ENCODE peak calls at places on chromosomes 3 and 15, in eight cellular contexts. V is colonic mucosa, Z is adrenal gland, E is uterus, N is psoas muscle, H is SJSA1, W is breast epithelium, O is upper lobe of left lung. R is an unnamed sample. For H3K4me1, the result is how much of the 10 kb centered on the place peaks cover.

GRCh38 chr3:65914032-65914739 is 124.5 kb downstream of the MAGI1 start:
- DNase-seq in Z (no peak), O (no peak), W (no peak), N (no peak), V (no peak), H (no peak), E (no peak), R (no peak)

GRCh38 chr3:182787302-182788036 is 5.8 kb upstream of the ATP11B start:
- DNase-seq in H (no peak), E (no peak), W (no peak), Z (no peak), O (no peak), V (no peak), N (no peak), R (no peak)

GRCh38 chr3:67765575-67765974 is 111.2 kb upstream of the SUCLG2 start:
- DNase-seq in H (no peak), W (no peak), V (no peak), E (no peak), N (no peak), Z (no peak), O (no peak), R (no peak)

GRCh38 chr3:181103605-181104004 is 114.1 kb upstream of the DNAJC19 start:
- DNase-seq in E (no peak), H (no peak), N (no peak), V (no peak), W (no peak), O (no peak), Z (no peak), R (no peak)

GRCh38 chr3:124887996-124888298 is 782 bp upstream of the ITGB5 start:
- DNase-seq in N (no peak), O (no peak), E (no peak), V (no peak), W (no peak), Z (no peak), H (no peak), R (no peak)

GRCh38 chr3:60104045-60104444 is 1054.2 kb upstream of the CFAP20DC start:
- DNase-seq in V (no peak), Z (no peak), N (no peak), E (no peak), H (no peak), W (no peak), O (no peak), R (no peak)

GRCh38 chr3:160968731-160969130 is 136.4 kb downstream of the B3GALNT1 start:
- DNase-seq in E (no peak), N (no peak), Z (no peak), O (no peak), V (no peak), H (no peak), W (no peak), R (no peak)

GRCh38 chr3:170350515-170351413 is 6.8 kb upstream of the SKIL start:
- DNase-seq in N (no peak), H (no peak), O (no peak), E (peak), Z (peak), V (no peak), W (no peak), R (no peak)

GRCh38 chr3:79973917-79974595 is 206.3 kb upstream of the ROBO1 start:
- DNase-seq in O (no peak), N (no peak), Z (no peak), E (no peak), H (no peak), V (no peak), W (no peak), R (no peak)

GRCh38 chr3:53140575-53141467 is 10.6 kb upstream of the RFT1 start:
- DNase-seq in O (no peak), W (no peak), V (no peak), N (no peak), Z (no peak), E (no peak), H (no peak), R (no peak)

GRCh38 chr3:131957511-131957910 is 77.3 kb downstream of the CPNE4 start:
- DNase-seq in W (no peak), O (no peak), H (no peak), V (no peak), E (no peak), N (no peak), Z (no peak), R (no peak)

GRCh38 chr3:69085543-69086132 is 901 bp downstream of the ARL6IP5 start:
- DNase-seq in E (peak), V (peak), O (no peak), H (no peak), N (peak), Z (peak), W (no peak), R (peak)

GRCh38 chr3:121748638-121749275 is 784 bp downstream of the GOLGB1 start:
- DNase-seq in O (no peak), E (no peak), N (no peak), V (peak), W (no peak), Z (peak), H (no peak), R (no peak)

GRCh38 chr3:153469162-153469561 is 307.1 kb downstream of the RAP2B start:
- DNase-seq in Z (no peak), V (no peak), N (no peak), O (no peak), E (no peak), H (no peak), W (no peak), R (no peak)

GRCh38 chr15:55250951-55251350 is 38.7 kb downstream of the RAB27A start:
- DNase-seq in N (no peak), W (no peak), Z (no peak), E (no peak), V (no peak), O (no peak), H (no peak), R (no peak)

GRCh38 chr3:23663661-23664186 is 142.0 kb upstream of the UBE2E1 start:
- DNase-seq in Z (no peak), H (no peak), O (no peak), V (no peak), E (no peak), W (no peak), N (no peak), R (no peak)

GRCh38 chr3:42827654-42828053 is 18.4 kb downstream of the ACKR2 start:
- DNase-seq in W (no peak), E (no peak), H (no peak), N (no peak), O (no peak), Z (no peak), V (peak), R (no peak)

GRCh38 chr3:31227152-31227581 is 305.6 kb upstream of the STT3B start:
- DNase-seq in H (no peak), V (no peak), E (no peak), N (no peak), Z (no peak), O (no peak), W (no peak), R (no peak)

GRCh38 chr15:54277834-54278233 is 299.6 kb downstream of the UNC13C start:
- DNase-seq in E (no peak), H (no peak), W (no peak), N (no peak), O (no peak), Z (no peak), V (no peak), R (no peak)

GRCh38 chr3:46213201-46213600 is 5.1 kb upstream of the CCR1 start:
- DNase-seq in O (no peak), N (no peak), W (no peak), E (no peak), H (no peak), V (no peak), Z (no peak), R (no peak)

GRCh38 chr3:128274837-128275236 is 121.6 kb downstream of the EEFSEC start:
- DNase-seq in E (no peak), O (no peak), Z (no peak), W (no peak), H (peak), V (no peak), N (no peak), R (no peak)

GRCh38 chr3:67349551-67350174 is 304.7 kb downstream of the SUCLG2 start:
- DNase-seq in N (no peak), E (no peak), H (no peak), V (no peak), W (no peak), Z (no peak), O (no peak), R (no peak)

GRCh38 chr3:127780536-127781400 is 41.5 kb downstream of the MGLL start:
- DNase-seq in N (no peak), W (no peak), E (no peak), V (no peak), H (no peak), Z (no peak), O (no peak), R (no peak)

GRCh38 chr3:8982509-8982908 is 19.2 kb upstream of the RAD18 start:
- DNase-seq in V (no peak), N (no peak), W (no peak), H (no peak), E (no peak), Z (peak), O (no peak), R (no peak)

GRCh38 chr3:186680869-186681268 is 15.1 kb downstream of the HRG start:
- DNase-seq in V (no peak), N (no peak), Z (no peak), W (no peak), H (no peak), E (no peak), O (no peak), R (no peak)

GRCh38 chr3:48765376-48765775 is 48.4 kb upstream of the IP6K2 start:
- DNase-seq in O (no peak), H (no peak), W (no peak), Z (no peak), V (no peak), N (no peak), E (no peak), R (no peak)

GRCh38 chr15:66730168-66731014 is 28.4 kb downstream of the SMAD6 start:
- DNase-seq in E (no peak), N (no peak), W (no peak), O (no peak), V (no peak), Z (no peak), H (peak), R (no peak)

GRCh38 chr15:85543741-85544155 is 163.3 kb downstream of the AKAP13 start:
- DNase-seq in E (no peak), Z (peak), W (peak), V (peak), O (peak), N (peak), H (no peak), R (peak)

GRCh38 chr15:67777071-67777470 is 48.2 kb upstream of the SKOR1 start:
- DNase-seq in N (no peak), V (no peak), Z (no peak), H (no peak), E (no peak), W (no peak), O (no peak), R (no peak)

GRCh38 chr15:27906802-27907201 is 192.3 kb downstream of the OCA2 start:
- DNase-seq in W (no peak), E (no peak), N (no peak), H (no peak), Z (no peak), O (no peak), V (no peak), R (no peak)

GRCh38 chr3:136042608-136043221 is 77.2 kb downstream of the PPP2R3A start:
- DNase-seq in O (no peak), E (no peak), N (no peak), Z (no peak), W (no peak), H (no peak), V (no peak), R (no peak)

GRCh38 chr3:167304077-167304476 is 76.0 kb downstream of the ZBBX start:
- DNase-seq in E (no peak), Z (no peak), H (no peak), W (no peak), O (no peak), N (no peak), V (no peak), R (no peak)

GRCh38 chr15:71632571-71633195 is 177.7 kb upstream of the NR2E3 start:
- DNase-seq in Z (no peak), V (no peak), O (no peak), W (no peak), E (no peak), H (no peak), N (no peak), R (no peak)

GRCh38 chr3:15899438-15899837 is 101.7 kb upstream of the ANKRD28 start:
- DNase-seq in Z (no peak), O (no peak), W (no peak), H (no peak), N (no peak), E (no peak), V (no peak), R (no peak)

GRCh38 chr3:183484676-183485075 is 56.3 kb upstream of the MCF2L2 start:
- DNase-seq in Z (no peak), H (no peak), W (no peak), N (no peak), E (no peak), V (no peak), O (no peak), R (no peak)

GRCh38 chr3:107133891-107134290 is 243.3 kb upstream of the CCDC54 start:
- DNase-seq in E (no peak), Z (peak), O (no peak), H (no peak), W (no peak), N (no peak), V (no peak), R (no peak)

GRCh38 chr3:190644035-190644434 is 130.2 kb downstream of the IL1RAP start:
- DNase-seq in V (no peak), O (no peak), E (no peak), W (no peak), H (no peak), N (no peak), Z (no peak), R (no peak)

DNA sequence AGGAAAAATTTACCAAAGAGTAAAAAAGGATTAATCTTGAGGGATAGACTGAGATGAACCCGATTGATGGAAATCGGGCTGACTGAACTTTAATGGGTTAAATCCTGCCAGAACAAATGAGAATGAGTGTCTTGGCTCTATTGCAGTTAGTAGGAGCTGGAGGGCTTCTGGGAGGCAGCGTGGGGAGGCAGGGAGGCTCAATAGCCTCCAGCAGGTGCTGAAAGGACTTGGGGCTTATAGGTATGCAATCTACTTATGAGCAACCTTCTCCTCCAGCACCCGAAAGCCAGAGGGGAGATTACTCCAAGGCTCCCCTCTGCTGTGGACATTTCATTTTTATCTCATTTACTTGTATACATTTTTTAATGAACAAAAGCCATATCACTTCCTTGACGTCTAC is 1.0 kb upstream of the CRYBG3 start:
- DNase-seq in E (no peak), N (no peak), W (no peak), H (no peak), Z (no peak), V (no peak), O (no peak), R (no peak)
- H3K27ac ChIP-seq in E (no peak), N (no peak), W (no peak), H (no peak), Z (no peak), V (peak), O (peak), R (no peak)

GRCh38 chr15:44715797-44716334 is 4.5 kb downstream of the B2M start:
- DNase-seq in N (no peak), V (no peak), H (no peak), Z (no peak), O (no peak), W (no peak), E (no peak), R (no peak)
- H3K4me1 ChIP-seq in N (under half), V (under half), H (under half), Z (under half), O (half or more), W (under half), E (under half), R (under half)

GRCh38 chr3:64164309-64164708 is 61.0 kb downstream of the PRICKLE2 start:
- DNase-seq in O (no peak), N (no peak), H (no peak), W (no peak), V (no peak), E (no peak), Z (no peak), R (no peak)
- H3K27ac ChIP-seq in O (no peak), N (no peak), H (peak), W (peak), V (no peak), E (peak), Z (no peak), R (no peak)

DNA sequence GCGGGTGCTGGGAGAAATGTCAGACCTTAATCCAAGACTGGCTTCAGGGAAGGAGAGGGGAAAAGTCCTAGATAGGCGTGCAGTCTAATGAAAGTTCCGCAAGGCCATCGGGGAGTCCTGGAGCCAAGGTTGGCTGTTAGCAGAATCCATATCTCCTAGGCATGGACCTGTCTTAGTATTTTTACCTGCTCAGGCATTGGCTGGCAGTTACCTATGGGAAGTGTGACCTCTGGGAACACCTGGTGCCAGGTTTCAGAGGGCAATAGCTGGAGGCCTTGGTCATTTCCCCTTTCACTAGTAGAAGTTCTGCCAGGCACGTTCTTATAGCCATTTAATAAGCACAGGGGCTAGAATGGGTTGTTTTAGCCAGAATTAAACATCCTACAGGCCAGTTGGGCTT is 330.8 kb upstream of the SEMA6D start:
- DNase-seq in N (no peak), H (no peak), Z (no peak), V (no peak), E (no peak), O (no peak), W (no peak), R (no peak)
- H3K4me1 ChIP-seq in N (under half), H (under half), Z (under half), V (under half), E (under half), O (under half), W (under half), R (under half)

DNA sequence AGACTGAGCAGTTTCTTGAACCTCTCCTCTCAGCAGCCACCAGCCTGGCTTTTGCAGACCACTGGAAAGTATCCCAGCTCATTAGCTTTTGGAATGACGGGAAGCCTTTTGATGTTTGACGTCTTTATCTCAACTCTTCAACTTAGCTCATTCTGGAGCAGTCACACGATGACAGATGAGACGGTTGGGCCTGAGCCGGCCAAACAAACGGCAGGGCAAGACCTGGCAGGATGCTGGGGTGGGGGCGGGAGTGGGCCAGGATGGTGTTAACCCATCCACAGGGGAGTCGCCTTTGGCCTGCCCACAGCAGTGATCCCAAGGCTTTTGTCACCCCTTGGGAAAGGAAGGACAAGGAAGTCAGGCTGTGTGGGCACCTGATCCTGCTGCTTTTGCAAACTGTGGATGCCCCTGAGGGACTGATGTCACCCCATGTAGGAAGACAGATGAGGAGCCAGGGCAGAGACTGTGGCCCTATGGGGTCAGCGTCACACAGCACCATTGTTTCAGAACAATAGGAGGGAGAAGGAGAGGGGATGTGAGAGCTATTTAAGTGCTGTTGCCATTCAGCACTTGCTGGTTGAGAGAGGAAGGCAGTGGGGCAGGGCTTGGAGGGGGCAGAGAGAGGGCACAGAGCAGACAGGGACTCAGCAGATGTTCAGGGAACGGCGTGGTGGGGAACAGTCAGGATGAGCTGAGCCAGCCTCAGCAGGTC is 121.9 kb upstream of the CTDSPL start:
- DNase-seq in N (no peak), H (no peak), Z (peak), V (no peak), W (no peak), E (no peak), O (peak), R (no peak)
- H3K27ac ChIP-seq in N (no peak), H (no peak), Z (peak), V (no peak), W (no peak), E (no peak), O (no peak), R (no peak)

GRCh38 chr3:5017953-5018531 is 38.8 kb downstream of the BHLHE40 start:
- DNase-seq in N (peak), W (no peak), H (no peak), O (peak), Z (peak), V (peak), E (peak), R (peak)
- H3K4me1 ChIP-seq in N (under half), W (under half), H (half or more), O (under half), Z (under half), V (under half), E (under half), R (under half)